ENCODE peak calls at places on chromosome 17, in four cellular contexts. One of them, this sample, is unnamed.

GRCh38 chr17:63035271-63035670 is 69.2 kb downstream of the TANC2 start:
- DNase-seq in DND-41: no peak
- DNase-seq in ascending aorta: no peak
- DNase-seq in breast epithelium: no peak
- DNase-seq in this sample: no peak

GRCh38 chr17:45131616-45132301 is 556 bp downstream of the PLCD3 start:
- DNase-seq in DND-41: peak; percentile 51
- DNase-seq in ascending aorta: peak; percentile 69
- DNase-seq in breast epithelium: peak; percentile 30
- DNase-seq in this sample: no peak

GRCh38 chr17:63946440-63947363 is 14.6 kb upstream of the CD79B start:
- DNase-seq in breast epithelium: no peak
- DNase-seq in DND-41: peak; percentile 59
- DNase-seq in ascending aorta: no peak
- DNase-seq in this sample: no peak

GRCh38 chr17:57948555-57949420 is 6.4 kb downstream of the CUEDC1 start:
- DNase-seq in DND-41: no peak
- DNase-seq in breast epithelium: no peak
- DNase-seq in ascending aorta: no peak
- DNase-seq in this sample: no peak

GRCh38 chr17:40224707-40225092 is 5.6 kb downstream of the WIPF2 start:
- DNase-seq in ascending aorta: peak; percentile 74
- DNase-seq in DND-41: no peak
- DNase-seq in breast epithelium: no peak
- DNase-seq in this sample: peak; percentile 9

GRCh38 chr17:53496356-53496755 is 326.4 kb upstream of the KIF2B start:
- DNase-seq in breast epithelium: no peak
- DNase-seq in ascending aorta: no peak
- DNase-seq in DND-41: no peak
- DNase-seq in this sample: no peak

GRCh38 chr17:59404471-59404870 is 73.0 kb downstream of the YPEL2 start:
- DNase-seq in DND-41: no peak
- DNase-seq in breast epithelium: no peak
- DNase-seq in ascending aorta: no peak
- DNase-seq in this sample: no peak

GRCh38 chr17:22203208-22203715 is 510.9 kb downstream of the KCNJ18 start:
- DNase-seq in DND-41: no peak
- DNase-seq in breast epithelium: no peak
- DNase-seq in ascending aorta: no peak
- DNase-seq in this sample: no peak

GRCh38 chr17:16953841-16954240 is 18.1 kb downstream of the TNFRSF13B start:
- DNase-seq in DND-41: no peak
- DNase-seq in breast epithelium: no peak
- DNase-seq in ascending aorta: no peak
- DNase-seq in this sample: no peak

GRCh38 chr17:21374455-21375161 is 1.5 kb upstream of the KCNJ12 start:
- DNase-seq in breast epithelium: no peak
- DNase-seq in ascending aorta: no peak
- DNase-seq in DND-41: no peak
- DNase-seq in this sample: no peak

GRCh38 chr17:5897320-5897911 is 172.8 kb upstream of the WSCD1 start:
- DNase-seq in DND-41: no peak
- DNase-seq in breast epithelium: no peak
- DNase-seq in ascending aorta: no peak
- DNase-seq in this sample: no peak

GRCh38 chr17:73592531-73592961 is 51.7 kb downstream of the SDK2 start:
- DNase-seq in breast epithelium: no peak
- DNase-seq in ascending aorta: no peak
- DNase-seq in DND-41: peak; percentile 26
- DNase-seq in this sample: no peak

GRCh38 chr17:49497147-49498036 is 2.3 kb downstream of the NGFR start:
- DNase-seq in ascending aorta: peak; percentile 86
- DNase-seq in DND-41: no peak
- DNase-seq in breast epithelium: no peak
- DNase-seq in this sample: peak; percentile 49

GRCh38 chr17:69717214-69717613 is 302.7 kb downstream of the MAP2K6 start:
- DNase-seq in DND-41: no peak
- DNase-seq in ascending aorta: no peak
- DNase-seq in breast epithelium: no peak
- DNase-seq in this sample: no peak
- TF ChIP-seq CTCF in DND-41: no peak
- TF ChIP-seq CTCF in ascending aorta: no peak
- TF ChIP-seq CTCF in breast epithelium: no peak
- TF ChIP-seq CTCF in this sample: no peak

GRCh38 chr17:7217113-7217987 is 2.3 kb downstream of the DLG4 start:
- DNase-seq in DND-41: peak; percentile 47
- DNase-seq in ascending aorta: no peak
- DNase-seq in breast epithelium: no peak
- DNase-seq in this sample: no peak
- H3K4me3 ChIP-seq in DND-41: peak overlapping the region; percentile 54
- H3K4me3 ChIP-seq in ascending aorta: peak overlapping the region; percentile 58
- H3K4me3 ChIP-seq in breast epithelium: peak overlapping the region; percentile 44
- H3K4me3 ChIP-seq in this sample: peak overlapping the region; percentile 77

GRCh38 chr17:43755389-43755875 is 3.2 kb downstream of the SOST start:
- DNase-seq in breast epithelium: no peak
- DNase-seq in DND-41: no peak
- DNase-seq in ascending aorta: peak; percentile 71
- DNase-seq in this sample: no peak
- H3K27me3 ChIP-seq in breast epithelium: no peaks in the 10 kb centered on the region
- H3K27me3 ChIP-seq in DND-41: peaks cover 10% of the 10 kb centered on the region
- H3K27me3 ChIP-seq in ascending aorta: no peaks in the 10 kb centered on the region
- H3K27me3 ChIP-seq in this sample: no peaks in the 10 kb centered on the region

DNA sequence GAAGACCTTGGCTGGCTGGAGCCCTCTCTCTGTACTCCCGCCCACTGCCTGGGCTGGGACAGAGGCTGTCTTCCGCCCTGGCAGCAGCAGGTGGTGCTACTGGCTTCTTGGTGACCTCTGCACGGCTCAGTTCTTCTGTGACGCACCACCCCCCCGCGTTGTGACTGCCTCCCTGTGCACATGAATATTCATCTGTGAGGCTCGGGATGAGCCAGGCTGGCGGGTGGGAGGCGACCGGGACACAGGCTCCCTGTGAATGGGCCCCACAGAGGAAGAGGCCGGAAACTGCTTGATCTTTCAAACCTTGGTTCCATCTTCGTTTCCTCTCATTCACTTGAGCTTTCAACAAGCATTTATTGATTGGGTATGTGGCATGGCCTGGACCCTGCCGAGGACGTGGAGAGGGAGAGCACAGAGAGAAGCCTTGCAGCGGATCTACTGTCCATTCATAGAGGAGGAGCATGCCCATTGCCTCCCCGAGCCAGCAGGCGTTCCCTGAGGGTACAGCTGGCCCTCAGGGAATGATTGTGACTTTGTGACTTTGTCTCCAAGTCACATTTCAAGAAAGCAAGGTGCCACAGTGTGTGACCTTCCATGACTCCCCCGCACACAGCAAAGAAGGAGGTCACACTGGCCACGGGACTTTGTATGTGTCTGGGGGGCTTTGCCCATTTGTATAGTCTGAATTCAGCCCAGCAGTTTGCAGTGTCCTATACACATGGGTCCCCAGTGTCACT is 45.0 kb downstream of the B9D1 start:
- DNase-seq in breast epithelium: peak; percentile 69
- DNase-seq in ascending aorta: no peak
- DNase-seq in DND-41: peak; percentile 14
- DNase-seq in this sample: no peak
- TF ChIP-seq CTCF in breast epithelium: no peak
- TF ChIP-seq CTCF in ascending aorta: no peak
- TF ChIP-seq CTCF in DND-41: peak; percentile 31
- TF ChIP-seq CTCF in this sample: no peak

DNA sequence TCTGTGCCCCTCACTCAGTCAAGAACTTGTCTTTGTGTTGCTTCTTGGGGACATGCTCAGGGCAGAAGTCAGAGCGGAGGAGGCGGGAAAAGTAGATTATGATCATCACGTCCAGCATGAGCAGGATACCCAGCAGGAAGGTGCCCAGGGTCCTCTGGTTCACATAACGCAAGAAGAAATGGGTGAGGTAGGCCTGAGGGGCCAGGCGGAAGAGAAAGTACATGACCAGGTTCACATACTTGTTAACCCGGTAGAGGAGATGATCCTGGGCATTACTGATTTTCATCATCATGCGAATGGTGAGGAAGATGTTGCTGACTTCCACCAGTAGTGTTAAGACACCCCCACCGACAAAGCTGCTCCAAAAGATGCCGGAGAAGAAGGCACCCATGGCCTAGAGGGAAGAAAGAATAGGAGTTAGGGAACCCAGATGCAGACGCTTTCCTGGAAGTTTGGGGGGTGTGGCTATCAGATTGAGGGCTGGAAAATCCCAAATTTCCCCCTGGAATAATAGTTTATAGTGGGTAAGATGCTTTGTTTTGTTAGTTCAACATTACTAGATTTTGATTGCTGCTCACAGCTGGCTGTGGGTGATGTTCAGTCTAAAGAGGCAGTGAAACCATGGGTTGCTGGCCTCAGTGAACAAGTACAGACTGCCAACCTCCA is 1.4 kb downstream of the TLCD1 start:
- DNase-seq in ascending aorta: no peak
- DNase-seq in DND-41: no peak
- DNase-seq in breast epithelium: no peak
- DNase-seq in this sample: no peak
- H3K4me3 ChIP-seq in ascending aorta: no peak overlapping the region
- H3K4me3 ChIP-seq in DND-41: no peak overlapping the region
- H3K4me3 ChIP-seq in breast epithelium: no peak overlapping the region
- H3K4me3 ChIP-seq in this sample: no peak overlapping the region

DNA sequence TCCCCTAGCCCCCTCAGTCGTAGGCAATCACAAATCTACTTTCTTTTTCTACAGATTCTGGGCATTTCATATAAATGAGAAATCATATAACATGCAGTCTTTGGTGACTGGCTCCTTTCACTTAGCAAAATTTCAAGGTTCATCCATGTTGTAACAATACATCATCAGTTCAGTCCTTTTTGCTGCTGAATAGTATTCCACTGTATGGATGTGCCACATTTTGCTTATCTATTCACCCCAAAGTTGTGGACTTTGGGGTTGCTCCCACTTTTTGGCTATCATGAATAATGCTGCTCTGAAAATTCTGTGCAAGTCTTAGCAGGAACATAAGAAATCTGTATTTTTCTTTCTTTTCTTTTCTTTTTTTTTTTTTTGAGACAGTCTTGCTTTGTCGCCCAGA is 39.0 kb downstream of the MRM1 start:
- DNase-seq in DND-41: no peak
- DNase-seq in breast epithelium: no peak
- DNase-seq in ascending aorta: no peak
- DNase-seq in this sample: no peak
- H3K27me3 ChIP-seq in DND-41: peaks cover 13% of the 10 kb centered on the region
- H3K27me3 ChIP-seq in breast epithelium: peaks cover 7% of the 10 kb centered on the region
- H3K27me3 ChIP-seq in ascending aorta: peaks cover 10% of the 10 kb centered on the region
- H3K27me3 ChIP-seq in this sample: peaks cover 27% of the 10 kb centered on the region

DNA sequence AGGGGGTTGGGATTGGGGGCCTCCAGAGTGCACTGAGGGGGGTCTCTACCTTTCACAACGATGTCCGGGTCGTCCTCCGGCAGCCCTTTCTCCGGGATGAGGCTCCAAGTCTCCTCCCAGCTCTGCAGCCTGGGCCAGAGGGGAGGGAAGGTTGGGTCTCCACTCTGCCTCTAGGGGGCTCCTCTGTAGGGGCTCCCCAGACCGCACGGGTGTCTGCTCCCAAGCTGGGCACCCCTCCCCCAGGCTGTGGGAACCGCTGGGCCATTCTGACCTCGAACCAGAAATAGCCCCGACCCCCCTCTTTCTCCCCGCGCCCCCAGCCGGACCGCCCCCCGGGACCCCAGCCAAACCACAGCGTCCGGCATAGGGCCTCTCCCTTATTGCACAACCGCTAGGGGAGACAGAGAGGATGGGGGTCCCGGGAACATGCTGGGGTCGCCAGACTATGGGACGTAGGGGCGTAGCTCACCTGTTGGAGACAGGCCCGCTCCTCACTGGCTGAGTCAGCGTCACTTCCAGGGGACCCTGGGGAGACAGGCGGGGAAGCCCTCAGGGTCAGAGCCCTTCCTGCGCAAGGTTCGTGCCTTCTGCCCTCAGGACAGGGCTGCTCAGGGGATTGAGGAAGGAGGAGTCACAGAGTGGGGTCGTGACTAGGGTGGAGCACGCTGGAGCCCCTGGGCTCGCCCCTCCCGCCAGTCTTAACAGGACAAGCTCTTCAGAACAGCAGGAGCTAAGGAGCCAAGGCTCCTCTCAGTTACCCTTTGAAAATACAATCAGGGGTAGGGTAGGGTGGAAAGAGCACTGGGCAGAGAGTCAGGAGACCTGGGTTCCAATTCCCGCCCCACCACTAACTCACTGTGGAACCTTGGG is 2.7 kb downstream of the PLEKHH3 start:
- DNase-seq in DND-41: peak; percentile 21
- DNase-seq in breast epithelium: no peak
- DNase-seq in ascending aorta: peak; percentile 77
- DNase-seq in this sample: no peak
- TF ChIP-seq CTCF in DND-41: peak; percentile 54
- TF ChIP-seq CTCF in breast epithelium: peak; percentile 29
- TF ChIP-seq CTCF in ascending aorta: peak; percentile 53
- TF ChIP-seq CTCF in this sample: peak; percentile 41